ENCODE peak calls at places on chromosomes 12 and 14, in eight cellular contexts. A, O, N, T, E, J, C and L are unnamed samples.

GRCh38 chr14:34843011-34843554 is 32.1 kb downstream of the BAZ1A start:
- DNase-seq in C (no peak), A (no peak), E (no peak), O (no peak), J (no peak), N (no peak), T (peak; percentile 57), L (no peak)

GRCh38 chr14:66998013-66998412 is 191.2 kb upstream of the GARIN2 start:
- DNase-seq in C (no peak), N (no peak), J (no peak), A (no peak), E (no peak), O (no peak), T (no peak), L (no peak)

GRCh38 chr14:63614964-63615363 is 26.7 kb downstream of the WDR89 start:
- DNase-seq in O (no peak), E (no peak), J (no peak), T (peak; percentile 98), C (no peak), N (no peak), A (no peak), L (no peak)

GRCh38 chr12:123960029-123960428 is 12.6 kb downstream of the CCDC92 start:
- DNase-seq in E (no peak), C (no peak), A (no peak), T (no peak), O (no peak), J (no peak), N (no peak), L (no peak)

GRCh38 chr14:75208843-75209242 is 32.4 kb upstream of the TMED10 start:
- DNase-seq in T (no peak), A (no peak), E (no peak), O (no peak), C (no peak), N (no peak), J (no peak), L (no peak)

GRCh38 chr14:85531594-85532391 is 1.8 kb downstream of the FLRT2 start:
- DNase-seq in J (peak; percentile 69), C (no peak), T (peak; percentile 92), E (peak; percentile 51), O (peak; percentile 79), A (peak; percentile 49), N (peak; percentile 82), L (peak; percentile 26)

GRCh38 chr14:21454843-21455550 is 926 bp downstream of the CHD8 start:
- DNase-seq in E (no peak), O (no peak), C (no peak), J (no peak), N (no peak), T (no peak), A (no peak), L (no peak)

GRCh38 chr12:112347521-112347920 is 34.7 kb downstream of the HECTD4 start:
- DNase-seq in A (no peak), T (no peak), J (no peak), C (no peak), N (no peak), E (no peak), O (no peak), L (no peak)

GRCh38 chr12:85156569-85156968 is 120.4 kb downstream of the LRRIQ1 start:
- DNase-seq in O (no peak), E (no peak), J (no peak), A (no peak), T (peak; percentile 57), C (no peak), N (no peak), L (no peak)

DNA sequence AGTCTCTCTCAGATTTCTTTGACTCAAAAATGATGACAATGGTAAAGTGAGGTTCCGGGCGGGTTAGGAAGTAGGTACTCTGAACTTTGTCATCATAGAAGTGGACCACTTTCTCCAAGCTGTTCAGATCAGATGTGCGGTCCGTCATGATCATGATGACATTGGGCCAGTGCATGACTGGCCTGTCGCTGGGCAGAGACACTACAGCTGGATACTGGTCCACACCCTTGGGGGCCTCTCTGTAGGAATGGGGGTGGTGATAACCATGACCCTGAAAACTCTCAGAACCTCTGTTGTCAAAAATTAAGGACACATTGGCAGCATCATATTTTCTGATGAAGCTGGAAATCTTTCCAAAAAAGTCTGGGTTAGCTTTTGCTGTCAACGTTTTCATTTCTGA is 28.2 kb downstream of the KICS2 start:
- DNase-seq in O (no peak), N (no peak), J (no peak), C (no peak), E (no peak), A (no peak), T (no peak), L (no peak)
- H3K4me3 ChIP-seq in O (no peak overlapping the region), N (no peak overlapping the region), J (no peak overlapping the region), C (no peak overlapping the region), E (no peak overlapping the region), A (no peak overlapping the region), T (no peak overlapping the region), L (no peak overlapping the region)

GRCh38 chr12:106120578-106121105 is 18.1 kb downstream of the NUAK1 start:
- DNase-seq in E (no peak), O (peak; percentile 54), T (no peak), N (no peak), A (no peak), J (peak; percentile 47), C (no peak), L (no peak)

GRCh38 chr12:106115450-106115849 is 23.3 kb downstream of the NUAK1 start:
- DNase-seq in O (no peak), A (no peak), T (no peak), E (no peak), J (no peak), C (no peak), N (no peak), L (no peak)

GRCh38 chr12:106119301-106119700 is 19.5 kb downstream of the NUAK1 start:
- DNase-seq in A (no peak), J (no peak), C (no peak), N (no peak), T (no peak), E (no peak), O (no peak), L (no peak)

GRCh38 chr12:106122004-106122403 is 16.8 kb downstream of the NUAK1 start:
- DNase-seq in O (no peak), A (no peak), N (no peak), C (no peak), T (no peak), J (no peak), E (no peak), L (no peak)

GRCh38 chr12:106118278-106118820 is 20.4 kb downstream of the NUAK1 start:
- DNase-seq in E (no peak), A (no peak), T (no peak), J (no peak), O (no peak), N (no peak), C (no peak), L (no peak)
- H3K4me1 ChIP-seq in E (peaks cover 16% of the 10 kb centered on the region), A (peaks cover 28% of the 10 kb centered on the region), T (peaks cover 11% of the 10 kb centered on the region), J (peaks cover 25% of the 10 kb centered on the region), O (peaks cover 56% of the 10 kb centered on the region), N (peaks cover 11% of the 10 kb centered on the region), C (no peaks in the 10 kb centered on the region), L (peaks cover 16% of the 10 kb centered on the region)

GRCh38 chr12:19003987-19004619 is 125.4 kb upstream of the PLEKHA5 start:
- DNase-seq in C (no peak), O (no peak), N (no peak), T (no peak), A (peak; percentile 26), E (no peak), J (no peak), L (no peak)

GRCh38 chr12:19000836-19001235 is 128.7 kb upstream of the PLEKHA5 start:
- DNase-seq in O (no peak), J (no peak), N (no peak), A (no peak), T (no peak), C (no peak), E (no peak), L (no peak)

GRCh38 chr12:19005257-19005801 is 124.2 kb upstream of the PLEKHA5 start:
- DNase-seq in N (no peak), A (no peak), C (no peak), O (no peak), J (no peak), T (no peak), E (no peak), L (no peak)

GRCh38 chr12:19003110-19003509 is 126.4 kb upstream of the PLEKHA5 start:
- DNase-seq in O (no peak), E (no peak), T (no peak), A (no peak), J (no peak), C (no peak), N (no peak), L (no peak)

DNA sequence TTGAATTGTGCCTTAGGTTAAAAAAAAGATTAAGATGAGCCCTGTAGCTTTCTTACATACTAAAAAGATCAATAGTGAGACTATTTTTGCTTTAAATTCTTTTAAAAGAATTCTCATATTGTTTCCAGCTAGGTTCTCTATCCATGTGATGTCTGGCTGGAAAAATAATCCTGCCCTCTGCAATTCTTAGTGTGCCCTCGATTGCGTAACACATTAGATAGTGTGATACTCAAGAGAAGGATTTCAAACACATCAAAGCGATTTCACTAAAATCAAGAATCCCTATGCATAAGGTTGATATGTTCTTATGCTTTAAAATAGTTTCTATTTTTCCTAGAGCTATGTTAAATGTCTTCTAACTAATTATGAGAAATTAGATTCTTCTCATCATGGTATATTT is 127.3 kb upstream of the PLEKHA5 start:
- DNase-seq in J (no peak), N (no peak), O (no peak), A (no peak), E (no peak), T (no peak), C (no peak), L (no peak)
- H3K4me3 ChIP-seq in J (no peak overlapping the region), N (no peak overlapping the region), O (no peak overlapping the region), A (no peak overlapping the region), E (no peak overlapping the region), T (no peak overlapping the region), C (no peak overlapping the region), L (no peak overlapping the region)

DNA sequence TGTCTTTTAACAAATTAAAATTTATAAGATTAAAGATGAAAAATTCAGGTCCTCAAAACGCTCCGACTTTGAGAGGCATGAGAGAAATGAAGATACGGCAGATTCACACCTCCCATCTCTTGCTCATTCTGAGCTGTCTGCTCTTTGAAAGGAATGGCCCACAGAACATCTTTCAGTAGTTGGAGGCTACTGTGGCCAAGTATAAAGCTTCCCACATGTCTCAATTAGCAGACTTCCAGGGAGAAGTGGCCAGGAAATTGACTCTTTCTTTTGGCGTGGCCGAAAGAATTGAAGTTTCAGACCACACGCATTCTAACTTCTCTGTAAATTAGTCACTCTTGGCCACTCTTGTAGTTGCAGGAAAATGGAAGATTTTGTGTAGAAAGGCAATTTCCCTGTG is 129.2 kb downstream of the DIP2B start:
- DNase-seq in N (no peak), T (no peak), E (no peak), O (no peak), A (no peak), J (no peak), C (no peak), L (no peak)
- H3K4me1 ChIP-seq in N (peaks cover 1% of the 10 kb centered on the region), T (peaks cover 4% of the 10 kb centered on the region), E (peaks cover 2% of the 10 kb centered on the region), O (peaks cover 8% of the 10 kb centered on the region), A (peaks cover 6% of the 10 kb centered on the region), J (peaks cover 29% of the 10 kb centered on the region), C (peaks cover 4% of the 10 kb centered on the region), L (peaks cover 34% of the 10 kb centered on the region)